ENCODE peak calls at places on chromosomes 5 and 9, in six cellular contexts. A is left ventricle myocardium inferior; M is NCI-H2171 treated with DMSO at 0.1 percent for 48 hours; C is CD8-positive, alpha-beta memory T cell; N is astrocyte of the spinal cord; O is type B pancreatic cell. P is an unnamed sample.

GRCh38 chr9:89363311-89363670 is 45.0 kb downstream of the SECISBP2 start:
- DNase-seq in A (no peak), M (no peak), C (no peak), N (no peak), O (no peak), P (no peak)

GRCh38 chr5:170638454-170639220 is 134.8 kb downstream of the KCNIP1 start:
- DNase-seq in A (peak), M (peak), C (peak), N (peak), O (no peak), P (peak)

GRCh38 chr5:68673451-68674180 is 420.2 kb upstream of the SLC30A5 start:
- DNase-seq in A (no peak), M (peak), C (no peak), N (no peak), O (no peak), P (no peak)

GRCh38 chr9:133492061-133493021 is 13.4 kb upstream of the SLC2A6 start:
- DNase-seq in A (no peak), M (peak), C (no peak), N (no peak), O (no peak), P (no peak)

GRCh38 chr5:76737846-76738245 is 21.9 kb downstream of the F2R start:
- DNase-seq in A (no peak), M (no peak), C (no peak), N (no peak), O (no peak), P (no peak)

GRCh38 chr5:73451218-73452130 is 2.9 kb upstream of the FOXD1 start:
- DNase-seq in A (peak), M (no peak), C (peak), N (peak), O (peak), P (no peak)

GRCh38 chr9:125142560-125143376 is 560 bp downstream of the SCAI start:
- DNase-seq in A (no peak), M (peak), C (peak), N (no peak), O (peak), P (no peak)

GRCh38 chr5:111072949-111073682 is 1.6 kb downstream of the TSLP start:
- DNase-seq in A (peak), M (peak), C (peak), N (no peak), O (no peak), P (peak)

GRCh38 chr5:173240091-173241050 is 5.4 kb upstream of the NKX2-5 start:
- DNase-seq in A (no peak), M (no peak), C (no peak), N (no peak), O (no peak), P (no peak)

GRCh38 chr9:116345817-116346216 is 192.2 kb downstream of the PAPPA start:
- DNase-seq in A (no peak), M (no peak), C (no peak), N (no peak), O (no peak), P (no peak)

GRCh38 chr5:87944553-87945320 is 323.9 kb downstream of the TMEM161B start:
- DNase-seq in A (peak), M (peak), C (no peak), N (peak), O (no peak), P (peak)

GRCh38 chr5:122492675-122493074 is 180.6 kb downstream of the SNCAIP start:
- DNase-seq in A (no peak), M (no peak), C (no peak), N (no peak), O (no peak), P (no peak)